ENCODE peak calls at places on chromosomes 12 and 14, in nine cellular contexts. Z is Kasumi-1; O is GM12892; P is pancreas; S is endothelial cell; T is BJ; F is T-helper 17 cell; D is activated naive CD8-positive, alpha-beta T cell treated with anti-CD3 and anti-CD28 coated beads, Interleukin-2, amount 50 U/mL, for 24 hours; W is activated CD4-positive, CD25-positive, alpha-beta regulatory T cell. H is an unnamed sample.

GRCh38 chr12:93010461-93010860 is 81.4 kb upstream of the EEA1 start:
- DNase-seq in Z (no peak), O (no peak), P (no peak), S (no peak), T (no peak), F (no peak), D (no peak), W (no peak), H (no peak)

GRCh38 chr14:100537701-100538565 is 49.3 kb downstream of the BEGAIN start:
- DNase-seq in Z (no peak), O (no peak), P (peak; percentile 75), S (no peak), T (no peak), F (peak; percentile 5), D (no peak), W (no peak), H (no peak)

GRCh38 chr14:92584221-92584620 is 70.6 kb downstream of the RIN3 start:
- DNase-seq in Z (no peak), O (no peak), P (no peak), S (no peak), T (no peak), F (no peak), D (no peak), W (no peak), H (no peak)

GRCh38 chr14:103705158-103705523 is 10.1 kb downstream of the XRCC3 start:
- DNase-seq in Z (no peak), O (no peak), P (peak; percentile 64), S (no peak), T (no peak), F (no peak), D (no peak), W (no peak), H (no peak)

GRCh38 chr14:67618617-67619063 is 1.1 kb upstream of the ARG2 start:
- DNase-seq in Z (peak; percentile 94), O (no peak), P (no peak), S (peak; percentile 17), T (peak; percentile 37), F (no peak), D (peak; percentile 12), W (no peak), H (no peak)

GRCh38 chr14:83958359-83958758 is 1571.6 kb upstream of the FLRT2 start:
- DNase-seq in Z (no peak), O (no peak), P (no peak), S (no peak), T (no peak), F (no peak), D (no peak), W (no peak), H (no peak)

GRCh38 chr14:92963301-92964123 is 40.6 kb downstream of the CHGA start:
- DNase-seq in Z (no peak), O (no peak), P (peak; percentile 41), S (no peak), T (no peak), F (no peak), D (no peak), W (no peak), H (no peak)

GRCh38 chr14:61616524-61617185 is 78.7 kb upstream of the HIF1A start:
- DNase-seq in Z (no peak), O (no peak), P (no peak), S (no peak), T (no peak), F (no peak), D (no peak), W (no peak), H (no peak)

GRCh38 chr12:11862794-11863193 is 207.9 kb upstream of the BCL2L14 start:
- DNase-seq in Z (no peak), O (no peak), P (no peak), S (no peak), T (no peak), F (no peak), D (no peak), W (no peak), H (no peak)

GRCh38 chr14:91126761-91127160 is 12.9 kb downstream of the DGLUCY start:
- DNase-seq in Z (no peak), O (no peak), P (no peak), S (no peak), T (no peak), F (no peak), D (no peak), W (no peak), H (no peak)

GRCh38 chr12:27335364-27336145 is 2.9 kb downstream of the BMAL2 start:
- DNase-seq in Z (no peak), O (no peak), P (no peak), S (no peak), T (no peak), F (no peak), D (no peak), W (no peak), H (no peak)

GRCh38 chr12:90978117-90978770 is 23.3 kb upstream of the CCER1 start:
- DNase-seq in Z (peak; percentile 76), O (no peak), P (no peak), S (no peak), T (peak; percentile 46), F (no peak), D (no peak), W (no peak), H (no peak)

GRCh38 chr14:74414793-74415437 is 11.1 kb downstream of the SYNDIG1L start:
- DNase-seq in Z (no peak), O (no peak), P (no peak), S (no peak), T (no peak), F (no peak), D (no peak), W (no peak), H (no peak)

GRCh38 chr14:103104654-103105511 is 10.4 kb downstream of the EXOC3L4 start:
- DNase-seq in Z (peak; percentile 31), O (peak; percentile 92), P (peak; percentile 92), S (peak; percentile 76), T (no peak), F (peak; percentile 66), D (peak; percentile 82), W (peak; percentile 48), H (peak; percentile 93)

GRCh38 chr14:72855913-72856312 is 38.0 kb downstream of the DPF3 start:
- DNase-seq in Z (no peak), O (no peak), P (no peak), S (no peak), T (peak; percentile 31), F (no peak), D (no peak), W (no peak), H (no peak)

GRCh38 chr12:53381739-53382630 is 2.0 kb downstream of the SP1 start:
- DNase-seq in Z (peak; percentile 61), O (no peak), P (no peak), S (peak; percentile 60), T (no peak), F (peak; percentile 18), D (peak; percentile 34), W (no peak), H (no peak)

GRCh38 chr12:127984386-127985055 is 282.4 kb upstream of the TMEM132C start:
- DNase-seq in Z (no peak), O (no peak), P (no peak), S (no peak), T (no peak), F (no peak), D (no peak), W (no peak), H (no peak)

GRCh38 chr12:91874086-91874865 is 271.4 kb downstream of the BTG1 start:
- DNase-seq in Z (no peak), O (no peak), P (no peak), S (no peak), T (no peak), F (no peak), D (no peak), W (no peak), H (no peak)

GRCh38 chr12:59429766-59430165 is 166.1 kb upstream of the SLC16A7 start:
- DNase-seq in Z (no peak), O (no peak), P (no peak), S (no peak), T (no peak), F (no peak), D (no peak), W (no peak), H (no peak)

GRCh38 chr12:47088021-47088944 is 8.5 kb upstream of the AMIGO2 start:
- DNase-seq in Z (no peak), O (no peak), P (no peak), S (no peak), T (no peak), F (no peak), D (no peak), W (no peak), H (no peak)

GRCh38 chr12:103301642-103302620 is 193.8 kb downstream of the C12orf42 start:
- DNase-seq in Z (no peak), O (no peak), P (peak; percentile 31), S (peak; percentile 62), T (no peak), F (no peak), D (no peak), W (no peak), H (no peak)

GRCh38 chr12:101064721-101065120 is 145.3 kb downstream of the SLC5A8 start:
- DNase-seq in Z (no peak), O (no peak), P (no peak), S (no peak), T (no peak), F (no peak), D (no peak), W (no peak), H (no peak)

GRCh38 chr12:118307069-118307954 is 65.4 kb downstream of the TAOK3 start:
- DNase-seq in Z (peak; percentile 45), O (no peak), P (no peak), S (no peak), T (peak; percentile 83), F (no peak), D (peak; percentile 40), W (no peak), H (no peak)

GRCh38 chr12:89189448-89189847 is 162.9 kb downstream of the DUSP6 start:
- DNase-seq in Z (no peak), O (no peak), P (no peak), S (no peak), T (no peak), F (no peak), D (no peak), W (no peak), H (no peak)

GRCh38 chr12:113030875-113031525 is 25.5 kb upstream of the DTX1 start:
- DNase-seq in Z (peak; percentile 59), O (no peak), P (no peak), S (no peak), T (no peak), F (no peak), D (no peak), W (no peak), H (no peak)

GRCh38 chr12:1126089-1126488 is 135.1 kb downstream of the ERC1 start:
- DNase-seq in Z (no peak), O (no peak), P (no peak), S (no peak), T (no peak), F (no peak), D (no peak), W (no peak), H (no peak)

GRCh38 chr12:25459541-25459951 is 93.5 kb downstream of the LMNTD1 start:
- DNase-seq in Z (peak; percentile 72), O (peak; percentile 12), P (peak; percentile 41), S (no peak), T (no peak), F (no peak), D (no peak), W (no peak), H (no peak)

GRCh38 chr14:58669556-58670200 is 31.9 kb downstream of the DACT1 start:
- DNase-seq in Z (no peak), O (no peak), P (no peak), S (no peak), T (no peak), F (no peak), D (no peak), W (no peak), H (no peak)

GRCh38 chr14:77151918-77152588 is 10.5 kb upstream of the ZDHHC22 start:
- DNase-seq in Z (peak; percentile 84), O (no peak), P (no peak), S (no peak), T (no peak), F (no peak), D (no peak), W (no peak), H (no peak)

GRCh38 chr14:23831591-23831990 is 122.0 kb upstream of the DHRS4 start:
- DNase-seq in Z (peak; percentile 88), O (no peak), P (no peak), S (no peak), T (no peak), F (no peak), D (peak; percentile 5), W (no peak), H (no peak)

GRCh38 chr12:28415755-28416154 is 225.5 kb downstream of the CCDC91 start:
- DNase-seq in Z (no peak), O (no peak), P (no peak), S (no peak), T (peak; percentile 78), F (no peak), D (no peak), W (no peak), H (no peak)